ENCODE peak calls at places on chromosomes 5 and 9, in six cellular contexts. F, O, Y, H, P and C are unnamed samples.

GRCh38 chr5:178993236-178993765 is 1.8 kb downstream of the GRM6 start:
- DNase-seq in F (no peak), O (no peak), Y (no peak), H (no peak), P (no peak), C (no peak)

GRCh38 chr9:137632432-137633161 is 13.8 kb downstream of the EHMT1 start:
- DNase-seq in F (no peak), O (peak; percentile 81), Y (no peak), H (no peak), P (no peak), C (no peak)

GRCh38 chr9:36781532-36781931 is 208.8 kb downstream of the MELK start:
- DNase-seq in F (no peak), O (peak; percentile 8), Y (peak; percentile 13), H (no peak), P (no peak), C (peak; percentile 30)

GRCh38 chr9:83935276-83935890 is 14.2 kb upstream of the KIF27 start:
- DNase-seq in F (no peak), O (peak; percentile 12), Y (no peak), H (no peak), P (peak; percentile 56), C (no peak)

GRCh38 chr9:132575005-132575609 is 7.3 kb upstream of the BARHL1 start:
- DNase-seq in F (no peak), O (peak; percentile 58), Y (peak; percentile 62), H (peak; percentile 73), P (peak; percentile 67), C (peak; percentile 97)

GRCh38 chr5:102296229-102296817 is at the start of gene SLCO4C1:
- DNase-seq in F (no peak), O (peak; percentile 18), Y (no peak), H (peak; percentile 89), P (peak; percentile 88), C (no peak)

GRCh38 chr5:172700686-172701324 is 59.7 kb downstream of the NEURL1B start:
- DNase-seq in F (no peak), O (no peak), Y (no peak), H (no peak), P (no peak), C (no peak)

GRCh38 chr9:112311497-112311896 is 21.9 kb downstream of the PTBP3 start:
- DNase-seq in F (no peak), O (no peak), Y (no peak), H (no peak), P (no peak), C (no peak)

GRCh38 chr5:66877843-66878242 is 281.6 kb downstream of the MAST4 start:
- DNase-seq in F (no peak), O (peak; percentile 68), Y (no peak), H (no peak), P (no peak), C (no peak)

GRCh38 chr9:130681769-130682489 is 11.7 kb upstream of the EXOSC2 start:
- DNase-seq in F (no peak), O (peak; percentile 23), Y (no peak), H (peak; percentile 23), P (peak; percentile 9), C (peak; percentile 12)

GRCh38 chr5:1564182-1564748 is 40.5 kb upstream of the LPCAT1 start:
- DNase-seq in F (no peak), O (peak; percentile 70), Y (peak; percentile 50), H (peak; percentile 41), P (peak; percentile 70), C (peak; percentile 80)

GRCh38 chr9:35001803-35002502 is 12.4 kb downstream of the DNAJB5 start:
- DNase-seq in F (no peak), O (peak; percentile 64), Y (no peak), H (no peak), P (no peak), C (no peak)

GRCh38 chr5:167918492-167919267 is 372.8 kb upstream of the WWC1 start:
- DNase-seq in F (no peak), O (no peak), Y (no peak), H (no peak), P (no peak), C (no peak)

GRCh38 chr5:10279328-10279727 is 28.4 kb downstream of the CMBL start:
- DNase-seq in F (no peak), O (no peak), Y (no peak), H (no peak), P (no peak), C (no peak)

GRCh38 chr9:34384368-34385165 is 7.9 kb upstream of the MYORG start:
- DNase-seq in F (no peak), O (no peak), Y (no peak), H (no peak), P (no peak), C (no peak)

GRCh38 chr5:80097516-80097915 is 62.4 kb downstream of the THBS4 start:
- DNase-seq in F (no peak), O (no peak), Y (no peak), H (no peak), P (no peak), C (no peak)

GRCh38 chr9:136729926-136730325 is 12.8 kb downstream of the LCN10 start:
- DNase-seq in F (no peak), O (no peak), Y (no peak), H (no peak), P (no peak), C (no peak)

GRCh38 chr9:130943780-130944179 is 4.7 kb upstream of the FIBCD1 start:
- DNase-seq in F (no peak), O (no peak), Y (no peak), H (no peak), P (no peak), C (no peak)

GRCh38 chr9:2120926-2121689 is 106.0 kb downstream of the SMARCA2 start:
- DNase-seq in F (no peak), O (peak; percentile 62), Y (peak; percentile 7), H (no peak), P (no peak), C (no peak)

GRCh38 chr5:32916648-32917047 is 205.5 kb downstream of the NPR3 start:
- DNase-seq in F (no peak), O (no peak), Y (peak; percentile 32), H (no peak), P (no peak), C (no peak)

GRCh38 chr9:128473104-128473503 is 17.3 kb downstream of the ODF2 start:
- DNase-seq in F (no peak), O (no peak), Y (no peak), H (no peak), P (no peak), C (no peak)

GRCh38 chr9:100322954-100323536 is 29.7 kb downstream of the TEX10 start:
- DNase-seq in F (no peak), O (peak; percentile 52), Y (peak; percentile 10), H (no peak), P (peak; percentile 47), C (peak; percentile 11)

GRCh38 chr9:91282292-91282691 is 79.4 kb downstream of the AUH start:
- DNase-seq in F (no peak), O (no peak), Y (no peak), H (no peak), P (no peak), C (no peak)

GRCh38 chr5:56681346-56681745 is 134.0 kb upstream of the MAP3K1 start:
- DNase-seq in F (no peak), O (no peak), Y (no peak), H (no peak), P (no peak), C (no peak)

GRCh38 chr5:15598294-15598902 is 98.4 kb downstream of the FBXL7 start:
- DNase-seq in F (no peak), O (no peak), Y (no peak), H (no peak), P (no peak), C (no peak)

GRCh38 chr9:96417051-96417586 is 1.1 kb downstream of the ZNF367 start:
- DNase-seq in F (peak; percentile 53), O (peak; percentile 85), Y (peak; percentile 56), H (peak; percentile 95), P (peak; percentile 89), C (peak; percentile 89)
- TF ChIP-seq POLR2A in F (no peak), O (peak; percentile 34), Y (no peak), H (peak; percentile 90), P (peak; percentile 41), C (peak; percentile 27)

DNA sequence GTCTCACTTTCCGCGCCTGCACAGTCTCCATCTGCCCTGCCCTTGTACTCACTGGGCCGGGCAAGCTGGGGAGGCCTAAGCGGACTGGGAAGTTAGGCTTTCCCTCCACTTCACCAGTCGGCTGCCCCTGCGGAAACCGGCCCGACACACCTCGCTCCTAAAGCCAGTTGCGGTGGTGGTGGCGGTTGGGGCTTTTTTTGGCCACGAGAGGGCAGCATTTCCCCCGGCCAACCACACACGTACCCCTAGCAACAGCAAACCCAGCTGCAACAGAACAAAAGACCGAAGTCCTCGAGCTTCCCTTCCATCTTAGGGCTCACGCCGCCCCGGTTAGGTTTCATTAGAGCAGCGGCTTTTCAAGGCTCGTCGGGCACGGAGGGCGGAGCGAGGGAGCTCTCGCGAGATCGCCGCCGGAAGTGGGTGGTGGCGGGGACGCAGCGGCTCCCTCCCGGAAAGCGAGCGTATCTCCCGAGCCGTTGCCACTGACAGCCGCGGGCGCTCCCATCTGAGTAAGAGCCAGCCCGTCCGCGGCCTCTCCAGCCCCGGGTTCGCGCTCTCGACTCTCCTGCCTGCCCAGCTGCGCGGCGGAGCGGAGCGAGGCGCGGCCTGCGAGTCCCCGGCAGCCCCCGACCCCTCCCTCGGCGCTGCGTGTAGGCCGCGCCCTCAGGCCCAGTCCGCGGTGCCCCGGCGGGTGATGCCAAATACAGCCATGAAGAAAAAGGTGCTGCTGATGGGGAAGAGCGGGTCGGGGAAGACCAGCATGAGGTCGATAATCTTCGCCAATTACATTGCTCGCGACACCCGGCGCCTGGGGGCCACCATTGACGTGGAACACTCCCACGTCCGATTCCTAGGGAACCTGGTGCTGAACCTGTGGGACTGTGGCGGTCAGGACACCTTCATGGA is at the start of gene RRAGA:
- DNase-seq in F (peak; percentile 79), O (peak; percentile 97), Y (peak; percentile 89), H (peak; percentile 96), P (peak; percentile 95), C (peak; percentile 89)
- TF ChIP-seq POLR2A in F (peak; percentile 39), O (peak; percentile 97), Y (peak; percentile 56), H (peak; percentile 91), P (peak; percentile 86), C (peak; percentile 89)

GRCh38 chr5:151432210-151432609 is 15.2 kb upstream of the SLC36A1 start:
- DNase-seq in F (no peak), O (no peak), Y (no peak), H (no peak), P (no peak), C (no peak)

GRCh38 chr5:151430731-151431130 is 16.7 kb upstream of the SLC36A1 start:
- DNase-seq in F (no peak), O (no peak), Y (no peak), H (no peak), P (no peak), C (no peak)

DNA sequence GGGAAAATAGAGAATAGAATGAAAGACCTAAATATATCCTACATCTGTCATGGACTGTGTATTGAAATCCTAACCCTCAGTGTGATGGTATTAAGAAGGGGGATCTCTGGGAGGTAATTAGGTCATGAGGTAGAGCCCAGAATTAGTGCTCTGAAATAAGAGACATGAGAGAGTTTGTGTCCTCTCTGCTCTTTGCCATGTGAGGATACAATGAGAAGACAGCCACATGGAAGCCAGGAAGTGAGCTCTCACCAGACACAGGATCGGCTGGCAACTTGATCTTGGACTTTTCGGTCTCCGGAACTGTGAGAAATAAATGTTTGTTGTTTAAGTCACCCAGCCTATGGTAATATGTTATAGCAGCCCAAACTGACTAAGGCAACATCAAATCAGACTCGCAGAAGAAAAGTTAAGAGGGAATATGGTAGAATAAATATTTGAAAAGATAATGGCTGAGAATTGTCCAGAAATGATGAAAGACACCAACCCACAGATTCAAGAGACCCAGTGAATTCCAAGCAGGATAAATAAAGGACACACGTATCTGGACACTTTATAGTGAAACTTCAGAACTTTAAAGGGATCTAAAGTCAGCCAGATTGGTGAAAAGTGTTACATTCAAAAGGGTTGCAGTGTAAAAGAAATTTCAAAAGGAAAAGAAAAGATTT is 12.7 kb upstream of the SLC36A1 start:
- DNase-seq in F (no peak), O (no peak), Y (no peak), H (no peak), P (no peak), C (no peak)
- TF ChIP-seq POLR2A in F (no peak), O (no peak), Y (no peak), H (no peak), P (no peak), C (no peak)

GRCh38 chr5:149060325-149060724 is 2.5 kb downstream of the SH3TC2 start:
- DNase-seq in F (no peak), O (peak; percentile 71), Y (no peak), H (peak; percentile 45), P (no peak), C (no peak)
- TF ChIP-seq POLR2A in F (no peak), O (no peak), Y (no peak), H (no peak), P (no peak), C (no peak)